ENCODE peak calls at places on chromosome 6, in eight cellular contexts. N, F, T, P, X, W, V and U are unnamed samples.

GRCh38 chr6:27767851-27768250 is 144.3 kb downstream of the OR2B2 start:
- DNase-seq in N (no peak), F (no peak), T (no peak), P (no peak), X (no peak), W (no peak), V (no peak), U (no peak)

GRCh38 chr6:155530219-155530834 is 74.7 kb upstream of the NOX3 start:
- DNase-seq in N (no peak), F (no peak), T (peak), P (no peak), X (peak), W (no peak), V (no peak), U (peak)

GRCh38 chr6:150567823-150568383 is 31.8 kb upstream of the PLEKHG1 start:
- DNase-seq in N (no peak), F (no peak), T (no peak), P (no peak), X (peak), W (no peak), V (no peak), U (no peak)

GRCh38 chr6:121858976-121859375 is 423.5 kb downstream of the GJA1 start:
- DNase-seq in N (no peak), F (no peak), T (no peak), P (no peak), X (no peak), W (no peak), V (no peak), U (no peak)

GRCh38 chr6:22056398-22056797 is 240.4 kb downstream of the PRL start:
- DNase-seq in N (no peak), F (no peak), T (no peak), P (no peak), X (no peak), W (no peak), V (no peak), U (no peak)

GRCh38 chr6:31660224-31660997 is at the start of gene C6orf47:
- DNase-seq in N (peak), F (peak), T (peak), P (peak), X (peak), W (no peak), V (peak), U (peak)

GRCh38 chr6:44387346-44388134 is at the start of gene CDC5L:
- DNase-seq in N (peak), F (peak), T (peak), P (peak), X (peak), W (peak), V (peak), U (peak)

GRCh38 chr6:36677753-36678487 is 594 bp upstream of the CDKN1A start:
- DNase-seq in N (no peak), F (no peak), T (no peak), P (no peak), X (peak), W (no peak), V (no peak), U (no peak)

GRCh38 chr6:79610301-79611009 is 20.7 kb upstream of the SH3BGRL2 start:
- DNase-seq in N (no peak), F (no peak), T (no peak), P (no peak), X (no peak), W (no peak), V (no peak), U (peak)

GRCh38 chr6:57267586-57268293 is 45.6 kb upstream of the RAB23 start:
- DNase-seq in N (peak), F (peak), T (peak), P (peak), X (peak), W (peak), V (peak), U (peak)

GRCh38 chr6:99002826-99003225 is 55.1 kb upstream of the FBXL4 start:
- DNase-seq in N (no peak), F (no peak), T (no peak), P (no peak), X (no peak), W (no peak), V (no peak), U (no peak)

GRCh38 chr6:99344289-99344688 is 5.2 kb downstream of the FAXC start:
- DNase-seq in N (no peak), F (no peak), T (no peak), P (no peak), X (no peak), W (peak), V (no peak), U (no peak)

GRCh38 chr6:160978141-160978926 is 13.2 kb upstream of the MAP3K4 start:
- DNase-seq in N (no peak), F (no peak), T (no peak), P (no peak), X (no peak), W (no peak), V (peak), U (no peak)

GRCh38 chr6:139029470-139030210 is 1.1 kb downstream of the ABRACL start:
- DNase-seq in N (peak), F (peak), T (no peak), P (peak), X (peak), W (peak), V (peak), U (peak)

GRCh38 chr6:99013145-99013544 is 65.4 kb upstream of the FBXL4 start:
- DNase-seq in N (no peak), F (no peak), T (no peak), P (no peak), X (peak), W (peak), V (no peak), U (no peak)

GRCh38 chr6:155493694-155494143 is 38.1 kb upstream of the NOX3 start:
- DNase-seq in N (no peak), F (no peak), T (peak), P (peak), X (peak), W (peak), V (peak), U (peak)

GRCh38 chr6:119077643-119078448 is 618 bp downstream of the FAM184A start:
- DNase-seq in N (peak), F (peak), T (no peak), P (no peak), X (peak), W (no peak), V (peak), U (peak)
- TF ChIP-seq CTCF in N (no peak), F (no peak), T (no peak), P (no peak), X (peak), W (no peak), V (no peak), U (peak)

GRCh38 chr6:134577998-134578397 is 260.1 kb upstream of the SGK1 start:
- DNase-seq in N (no peak), F (no peak), T (peak), P (no peak), X (no peak), W (no peak), V (no peak), U (no peak)
- TF ChIP-seq CTCF in N (no peak), F (no peak), T (no peak), P (no peak), X (no peak), W (peak), V (no peak), U (no peak)

DNA sequence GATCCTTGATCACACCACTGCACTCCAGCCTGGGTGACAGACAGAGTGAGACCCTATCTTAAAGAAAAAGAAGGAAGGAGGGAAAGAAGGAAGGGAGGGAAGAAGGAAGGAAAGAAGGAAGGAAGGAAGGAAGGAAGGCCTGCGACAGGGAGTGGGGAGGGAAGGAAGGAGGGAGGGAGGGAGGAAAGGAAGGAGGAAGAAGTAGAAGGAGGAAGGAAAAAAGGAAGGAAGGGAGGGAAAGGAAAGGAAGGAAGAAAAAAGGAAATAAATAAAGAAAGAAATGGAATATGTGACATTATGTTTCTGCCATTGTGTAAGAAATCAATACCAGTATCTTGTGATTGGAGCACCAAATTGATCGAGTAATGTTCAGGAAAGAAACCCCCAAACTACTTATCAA is 16.2 kb downstream of the PHACTR2 start:
- DNase-seq in N (no peak), F (no peak), T (no peak), P (no peak), X (no peak), W (no peak), V (no peak), U (no peak)
- TF ChIP-seq CTCF in N (no peak), F (no peak), T (no peak), P (no peak), X (no peak), W (no peak), V (no peak), U (no peak)

GRCh38 chr6:129621252-129621651 is 88.7 kb downstream of the ARHGAP18 start:
- DNase-seq in N (no peak), F (peak), T (no peak), P (no peak), X (no peak), W (no peak), V (no peak), U (peak)
- TF ChIP-seq CTCF in N (no peak), F (peak), T (peak), P (no peak), X (no peak), W (peak), V (no peak), U (peak)